ENCODE peak calls at places on chromosomes 12 and 14, in ten cellular contexts. One of them, this sample, is unnamed.

GRCh38 chr12:91123236-91123635 is 11.9 kb upstream of the LUM start:
- DNase-seq in GM12878: no peak
- DNase-seq in sigmoid colon: no peak
- DNase-seq in H1: no peak
- DNase-seq in HCT116: no peak
- DNase-seq in endothelial cell of umbilical vein: no peak
- DNase-seq in stomach: no peak
- DNase-seq in breast epithelium: no peak
- DNase-seq in suprapubic skin: no peak
- DNase-seq in transverse colon: no peak
- DNase-seq in this sample: no peak

GRCh38 chr12:43898474-43898873 is 62.6 kb downstream of the TMEM117 start:
- DNase-seq in GM12878: no peak
- DNase-seq in sigmoid colon: no peak
- DNase-seq in H1: no peak
- DNase-seq in HCT116: no peak
- DNase-seq in endothelial cell of umbilical vein: no peak
- DNase-seq in stomach: no peak
- DNase-seq in breast epithelium: no peak
- DNase-seq in suprapubic skin: no peak
- DNase-seq in transverse colon: no peak
- DNase-seq in this sample: no peak

GRCh38 chr14:95573313-95573712 is 38.5 kb downstream of the GLRX5 start:
- DNase-seq in GM12878: no peak
- DNase-seq in sigmoid colon: no peak
- DNase-seq in H1: no peak
- DNase-seq in HCT116: no peak
- DNase-seq in endothelial cell of umbilical vein: no peak
- DNase-seq in stomach: no peak
- DNase-seq in breast epithelium: no peak
- DNase-seq in suprapubic skin: no peak
- DNase-seq in transverse colon: no peak
- DNase-seq in this sample: no peak

GRCh38 chr12:267581-268482 is 5.2 kb upstream of the SLC6A13 start:
- DNase-seq in GM12878: no peak
- DNase-seq in sigmoid colon: no peak
- DNase-seq in H1: no peak
- DNase-seq in HCT116: no peak
- DNase-seq in endothelial cell of umbilical vein: no peak
- DNase-seq in stomach: no peak
- DNase-seq in breast epithelium: no peak
- DNase-seq in suprapubic skin: no peak
- DNase-seq in transverse colon: no peak
- DNase-seq in this sample: no peak

GRCh38 chr14:36390718-36391117 is 70.3 kb upstream of the MBIP start:
- DNase-seq in GM12878: no peak
- DNase-seq in sigmoid colon: no peak
- DNase-seq in H1: no peak
- DNase-seq in HCT116: no peak
- DNase-seq in endothelial cell of umbilical vein: no peak
- DNase-seq in stomach: no peak
- DNase-seq in breast epithelium: no peak
- DNase-seq in suprapubic skin: no peak
- DNase-seq in transverse colon: no peak
- DNase-seq in this sample: no peak

GRCh38 chr14:89422181-89422951 is 5.3 kb upstream of the FOXN3 start:
- DNase-seq in GM12878: no peak
- DNase-seq in sigmoid colon: peak; percentile 41
- DNase-seq in H1: no peak
- DNase-seq in HCT116: no peak
- DNase-seq in endothelial cell of umbilical vein: no peak
- DNase-seq in stomach: peak; percentile 77
- DNase-seq in breast epithelium: no peak
- DNase-seq in suprapubic skin: peak; percentile 55
- DNase-seq in transverse colon: peak; percentile 66
- DNase-seq in this sample: no peak

GRCh38 chr12:574475-575128 is 88.6 kb downstream of the NINJ2 start:
- DNase-seq in GM12878: no peak
- DNase-seq in sigmoid colon: peak; percentile 17
- DNase-seq in H1: no peak
- DNase-seq in HCT116: peak; percentile 3
- DNase-seq in endothelial cell of umbilical vein: no peak
- DNase-seq in stomach: peak; percentile 8
- DNase-seq in breast epithelium: no peak
- DNase-seq in suprapubic skin: no peak
- DNase-seq in transverse colon: no peak
- DNase-seq in this sample: no peak

GRCh38 chr12:115407036-115407435 is 723.1 kb upstream of the TBX3 start:
- DNase-seq in GM12878: no peak
- DNase-seq in sigmoid colon: no peak
- DNase-seq in H1: no peak
- DNase-seq in HCT116: no peak
- DNase-seq in endothelial cell of umbilical vein: no peak
- DNase-seq in stomach: no peak
- DNase-seq in breast epithelium: no peak
- DNase-seq in suprapubic skin: no peak
- DNase-seq in transverse colon: no peak
- DNase-seq in this sample: no peak

GRCh38 chr12:16112626-16113560 is 164.6 kb downstream of the SLC15A5 start:
- DNase-seq in GM12878: no peak
- DNase-seq in sigmoid colon: no peak
- DNase-seq in H1: no peak
- DNase-seq in HCT116: no peak
- DNase-seq in endothelial cell of umbilical vein: no peak
- DNase-seq in stomach: no peak
- DNase-seq in breast epithelium: no peak
- DNase-seq in suprapubic skin: no peak
- DNase-seq in transverse colon: no peak
- DNase-seq in this sample: no peak

GRCh38 chr12:121456551-121456950 is 56.6 kb downstream of the RNF34 start:
- DNase-seq in GM12878: no peak
- DNase-seq in sigmoid colon: no peak
- DNase-seq in H1: no peak
- DNase-seq in HCT116: no peak
- DNase-seq in endothelial cell of umbilical vein: no peak
- DNase-seq in stomach: no peak
- DNase-seq in breast epithelium: no peak
- DNase-seq in suprapubic skin: no peak
- DNase-seq in transverse colon: no peak
- DNase-seq in this sample: no peak

GRCh38 chr12:65170245-65170881 is 980 bp downstream of the LEMD3 start:
- DNase-seq in GM12878: no peak
- DNase-seq in sigmoid colon: peak; percentile 73
- DNase-seq in H1: peak; percentile 9
- DNase-seq in HCT116: peak; percentile 28
- DNase-seq in endothelial cell of umbilical vein: peak; percentile 73
- DNase-seq in stomach: peak; percentile 67
- DNase-seq in breast epithelium: peak; percentile 52
- DNase-seq in suprapubic skin: peak; percentile 78
- DNase-seq in transverse colon: peak; percentile 88
- DNase-seq in this sample: peak; percentile 41

GRCh38 chr12:64610092-64610659 is at the start of gene RASSF3:
- DNase-seq in GM12878: no peak
- DNase-seq in sigmoid colon: peak; percentile 80
- DNase-seq in H1: no peak
- DNase-seq in HCT116: peak; percentile 38
- DNase-seq in endothelial cell of umbilical vein: peak; percentile 79
- DNase-seq in stomach: peak; percentile 82
- DNase-seq in breast epithelium: no peak
- DNase-seq in suprapubic skin: peak; percentile 79
- DNase-seq in transverse colon: peak; percentile 85
- DNase-seq in this sample: peak; percentile 48

GRCh38 chr14:51096870-51097269 is 2.0 kb upstream of the TRIM9 start:
- DNase-seq in GM12878: no peak
- DNase-seq in sigmoid colon: no peak
- DNase-seq in H1: no peak
- DNase-seq in HCT116: no peak
- DNase-seq in endothelial cell of umbilical vein: no peak
- DNase-seq in stomach: no peak
- DNase-seq in breast epithelium: no peak
- DNase-seq in suprapubic skin: no peak
- DNase-seq in transverse colon: no peak
- DNase-seq in this sample: no peak

GRCh38 chr12:110088936-110089335 is 35.2 kb upstream of the IFT81 start:
- DNase-seq in GM12878: no peak
- DNase-seq in sigmoid colon: no peak
- DNase-seq in H1: no peak
- DNase-seq in HCT116: no peak
- DNase-seq in endothelial cell of umbilical vein: no peak
- DNase-seq in stomach: no peak
- DNase-seq in breast epithelium: no peak
- DNase-seq in suprapubic skin: no peak
- DNase-seq in transverse colon: no peak
- DNase-seq in this sample: no peak

GRCh38 chr12:49868449-49868848 is 25.5 kb upstream of the BCDIN3D start:
- DNase-seq in GM12878: no peak
- DNase-seq in sigmoid colon: peak; percentile 77
- DNase-seq in H1: no peak
- DNase-seq in HCT116: no peak
- DNase-seq in endothelial cell of umbilical vein: no peak
- DNase-seq in stomach: no peak
- DNase-seq in breast epithelium: no peak
- DNase-seq in suprapubic skin: no peak
- DNase-seq in transverse colon: no peak
- DNase-seq in this sample: no peak

GRCh38 chr12:45877069-45877468 is 113.3 kb downstream of the SCAF11 start:
- DNase-seq in GM12878: no peak
- DNase-seq in sigmoid colon: no peak
- DNase-seq in H1: no peak
- DNase-seq in HCT116: no peak
- DNase-seq in endothelial cell of umbilical vein: no peak
- DNase-seq in stomach: no peak
- DNase-seq in breast epithelium: no peak
- DNase-seq in suprapubic skin: no peak
- DNase-seq in transverse colon: no peak
- DNase-seq in this sample: no peak

GRCh38 chr12:39375206-39375808 is 67.6 kb downstream of the KIF21A start:
- DNase-seq in GM12878: no peak
- DNase-seq in sigmoid colon: no peak
- DNase-seq in H1: no peak
- DNase-seq in HCT116: peak; percentile 2
- DNase-seq in endothelial cell of umbilical vein: no peak
- DNase-seq in stomach: no peak
- DNase-seq in breast epithelium: no peak
- DNase-seq in suprapubic skin: no peak
- DNase-seq in transverse colon: no peak
- DNase-seq in this sample: no peak

GRCh38 chr12:12294215-12295005 is 27.6 kb upstream of the LRP6 start:
- DNase-seq in GM12878: no peak
- DNase-seq in sigmoid colon: no peak
- DNase-seq in H1: no peak
- DNase-seq in HCT116: no peak
- DNase-seq in endothelial cell of umbilical vein: peak; percentile 57
- DNase-seq in stomach: peak; percentile 33
- DNase-seq in breast epithelium: no peak
- DNase-seq in suprapubic skin: no peak
- DNase-seq in transverse colon: no peak
- DNase-seq in this sample: no peak

DNA sequence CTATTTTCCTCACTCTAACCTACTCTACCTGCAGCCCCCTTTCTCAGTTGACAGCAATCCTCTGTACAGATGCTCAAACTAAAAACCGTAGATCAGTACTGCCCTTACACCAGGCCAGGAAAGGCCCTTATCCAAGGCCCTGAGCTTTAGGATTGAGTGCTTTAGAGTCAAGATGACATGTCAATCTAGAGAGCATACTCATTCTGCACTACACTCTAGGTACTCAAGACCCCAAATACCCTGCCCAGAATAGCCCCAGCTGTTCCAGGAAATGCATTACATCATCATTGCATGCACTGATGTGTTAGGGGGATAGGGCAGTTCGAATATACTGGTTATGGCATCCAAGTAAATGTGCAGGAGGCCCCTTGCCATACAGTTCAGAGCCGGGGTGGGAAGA is 3.5 kb upstream of the PHLDA1 start:
- DNase-seq in GM12878: no peak
- DNase-seq in sigmoid colon: no peak
- DNase-seq in H1: no peak
- DNase-seq in HCT116: no peak
- DNase-seq in endothelial cell of umbilical vein: no peak
- DNase-seq in stomach: no peak
- DNase-seq in breast epithelium: no peak
- DNase-seq in suprapubic skin: no peak
- DNase-seq in transverse colon: no peak
- DNase-seq in this sample: no peak
- TF ChIP-seq POLR2A in GM12878: no peak
- TF ChIP-seq POLR2A in sigmoid colon: no peak
- TF ChIP-seq POLR2A in H1: no peak
- TF ChIP-seq POLR2A in HCT116: no peak
- TF ChIP-seq POLR2A in endothelial cell of umbilical vein: no peak
- TF ChIP-seq POLR2A in stomach: no peak
- TF ChIP-seq POLR2A in breast epithelium: no peak
- TF ChIP-seq POLR2A in suprapubic skin: no peak
- TF ChIP-seq POLR2A in transverse colon: no peak
- TF ChIP-seq POLR2A in this sample: no peak

GRCh38 chr14:33239465-33239864 is 300.8 kb downstream of the NPAS3 start:
- DNase-seq in GM12878: no peak
- DNase-seq in sigmoid colon: no peak
- DNase-seq in H1: no peak
- DNase-seq in HCT116: no peak
- DNase-seq in endothelial cell of umbilical vein: no peak
- DNase-seq in stomach: no peak
- DNase-seq in breast epithelium: no peak
- DNase-seq in suprapubic skin: no peak
- DNase-seq in transverse colon: no peak
- DNase-seq in this sample: no peak
- TF ChIP-seq POLR2AphosphoS5 in GM12878: no peak
- TF ChIP-seq POLR2AphosphoS5 in sigmoid colon: no peak
- TF ChIP-seq POLR2AphosphoS5 in H1: no peak
- TF ChIP-seq POLR2AphosphoS5 in HCT116: no peak
- TF ChIP-seq POLR2AphosphoS5 in endothelial cell of umbilical vein: no peak
- TF ChIP-seq POLR2AphosphoS5 in stomach: no peak
- TF ChIP-seq POLR2AphosphoS5 in breast epithelium: no peak
- TF ChIP-seq POLR2AphosphoS5 in suprapubic skin: no peak
- TF ChIP-seq POLR2AphosphoS5 in transverse colon: no peak
- TF ChIP-seq POLR2AphosphoS5 in this sample: no peak

DNA sequence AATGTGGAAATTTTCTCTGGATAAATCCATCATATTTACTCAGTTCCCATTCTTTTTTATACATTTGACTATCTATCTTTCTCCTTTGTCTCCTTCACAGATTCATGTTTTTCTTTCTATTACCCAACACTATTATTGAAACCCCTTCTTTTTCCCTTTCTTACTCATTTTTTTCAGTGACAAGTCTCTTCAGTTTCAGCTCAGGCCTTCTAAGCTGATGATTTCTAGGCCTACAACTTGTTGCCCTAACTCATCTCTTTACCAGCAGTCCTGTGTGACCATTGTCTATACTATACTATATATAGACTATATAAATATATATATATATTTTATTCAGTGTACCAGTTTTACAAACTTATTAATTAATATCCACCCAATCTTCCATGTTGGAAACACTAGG is 31.8 kb downstream of the SLC16A7 start:
- DNase-seq in GM12878: no peak
- DNase-seq in sigmoid colon: no peak
- DNase-seq in H1: no peak
- DNase-seq in HCT116: no peak
- DNase-seq in endothelial cell of umbilical vein: no peak
- DNase-seq in stomach: no peak
- DNase-seq in breast epithelium: no peak
- DNase-seq in suprapubic skin: no peak
- DNase-seq in transverse colon: no peak
- DNase-seq in this sample: no peak
- TF ChIP-seq POLR2A in GM12878: no peak
- TF ChIP-seq POLR2A in sigmoid colon: no peak
- TF ChIP-seq POLR2A in H1: no peak
- TF ChIP-seq POLR2A in HCT116: no peak
- TF ChIP-seq POLR2A in endothelial cell of umbilical vein: no peak
- TF ChIP-seq POLR2A in stomach: no peak
- TF ChIP-seq POLR2A in breast epithelium: no peak
- TF ChIP-seq POLR2A in suprapubic skin: no peak
- TF ChIP-seq POLR2A in transverse colon: no peak
- TF ChIP-seq POLR2A in this sample: no peak

GRCh38 chr14:92665699-92666110 is 82.7 kb downstream of the LGMN start:
- DNase-seq in GM12878: no peak
- DNase-seq in sigmoid colon: no peak
- DNase-seq in H1: no peak
- DNase-seq in HCT116: no peak
- DNase-seq in endothelial cell of umbilical vein: peak; percentile 30
- DNase-seq in stomach: no peak
- DNase-seq in breast epithelium: no peak
- DNase-seq in suprapubic skin: no peak
- DNase-seq in transverse colon: no peak
- DNase-seq in this sample: no peak
- TF ChIP-seq POLR2AphosphoS5 in GM12878: no peak
- TF ChIP-seq POLR2AphosphoS5 in sigmoid colon: no peak
- TF ChIP-seq POLR2AphosphoS5 in H1: no peak
- TF ChIP-seq POLR2AphosphoS5 in HCT116: no peak
- TF ChIP-seq POLR2AphosphoS5 in endothelial cell of umbilical vein: no peak
- TF ChIP-seq POLR2AphosphoS5 in stomach: no peak
- TF ChIP-seq POLR2AphosphoS5 in breast epithelium: no peak
- TF ChIP-seq POLR2AphosphoS5 in suprapubic skin: no peak
- TF ChIP-seq POLR2AphosphoS5 in transverse colon: no peak
- TF ChIP-seq POLR2AphosphoS5 in this sample: no peak

This sample was measured in GM12891.